ENCODE peak calls at places on chromosomes 1 and 21, in eight cellular contexts. Q is H1, F is upper lobe of left lung, G is suprapubic skin, I is uterus, X is K562, L is HCT116, M is sigmoid colon. C is an unnamed sample.

GRCh38 chr21:30984897-30985296 is 53.4 kb downstream of the KRTAP19-8 start:
- DNase-seq in Q (no peak), F (no peak), G (no peak), I (no peak), X (no peak), L (no peak), M (no peak), C (no peak)

GRCh38 chr1:97163591-97164275 is 442.1 kb downstream of the PTBP2 start:
- DNase-seq in Q (no peak), F (no peak), G (no peak), I (no peak), X (no peak), L (no peak), M (no peak), C (no peak)

GRCh38 chr1:1752671-1753606 is 25.3 kb downstream of the NADK start:
- DNase-seq in Q (no peak), F (peak; percentile 77), G (no peak), I (no peak), X (peak; percentile 20), L (no peak), M (no peak), C (peak; percentile 42)

GRCh38 chr1:68180441-68181164 is 51.7 kb downstream of the WLS start:
- DNase-seq in Q (no peak), F (no peak), G (no peak), I (no peak), X (no peak), L (no peak), M (no peak), C (no peak)

GRCh38 chr1:42146916-42147320 is 6.3 kb upstream of the GUCA2B start:
- DNase-seq in Q (peak; percentile 62), F (no peak), G (no peak), I (peak; percentile 58), X (peak; percentile 75), L (peak; percentile 79), M (peak; percentile 66), C (peak; percentile 28)

GRCh38 chr1:212452323-212453155 is 19.8 kb downstream of the NENF start:
- DNase-seq in Q (no peak), F (no peak), G (peak; percentile 60), I (peak; percentile 73), X (no peak), L (no peak), M (peak; percentile 61), C (no peak)

GRCh38 chr1:236516929-236517704 is 6.7 kb upstream of the LGALS8 start:
- DNase-seq in Q (no peak), F (no peak), G (no peak), I (no peak), X (no peak), L (no peak), M (no peak), C (no peak)

GRCh38 chr1:37315236-37315870 is 159.0 kb upstream of the ZC3H12A start:
- DNase-seq in Q (no peak), F (no peak), G (no peak), I (no peak), X (no peak), L (no peak), M (no peak), C (no peak)

GRCh38 chr1:30234091-30234490 is 489.3 kb downstream of the MATN1 start:
- DNase-seq in Q (no peak), F (no peak), G (no peak), I (no peak), X (no peak), L (no peak), M (no peak), C (no peak)

DNA sequence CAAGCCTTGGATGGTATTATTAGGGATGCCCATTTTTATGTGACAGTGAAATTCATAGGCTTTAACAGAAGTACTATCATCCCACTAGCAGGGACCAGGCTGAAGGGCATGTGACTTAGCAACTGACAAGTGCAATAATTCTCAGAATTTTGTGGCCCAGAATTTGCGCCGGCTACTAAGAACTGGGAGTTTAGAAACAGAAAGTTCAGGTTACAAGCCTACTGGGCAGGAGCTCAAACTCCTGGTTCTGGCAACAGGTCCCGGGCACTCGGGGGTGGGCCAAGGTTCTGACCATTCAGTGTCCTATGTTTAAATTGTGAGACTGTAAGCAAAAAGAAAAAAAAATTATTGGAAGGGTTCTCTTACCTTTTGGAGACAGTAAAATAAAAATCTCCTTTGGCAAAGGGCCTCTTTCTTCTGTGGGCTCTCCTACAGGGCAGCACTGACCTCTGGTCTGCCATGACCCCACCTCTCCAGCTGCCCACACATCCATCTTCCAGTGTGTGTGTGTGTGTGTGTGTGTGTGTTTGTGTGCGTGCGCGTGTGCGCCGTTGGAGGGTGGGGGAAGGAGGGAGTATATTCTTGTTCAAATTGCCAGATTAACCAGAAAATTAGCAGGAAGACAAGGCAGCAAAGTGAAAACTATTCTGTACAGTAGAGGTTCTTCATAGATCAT is 26.1 kb downstream of the IRF2BP2 start:
- DNase-seq in Q (no peak), F (peak; percentile 36), G (no peak), I (peak; percentile 71), X (peak; percentile 40), L (no peak), M (peak; percentile 84), C (no peak)
- H3K27ac ChIP-seq in Q (no peak overlapping the region), F (peak overlapping the region; percentile 0), G (no peak overlapping the region), I (peak overlapping the region; percentile 80), X (peak overlapping the region; percentile 64), L (no peak overlapping the region), M (peak overlapping the region; percentile 90), C (peak overlapping the region; percentile 94)

DNA sequence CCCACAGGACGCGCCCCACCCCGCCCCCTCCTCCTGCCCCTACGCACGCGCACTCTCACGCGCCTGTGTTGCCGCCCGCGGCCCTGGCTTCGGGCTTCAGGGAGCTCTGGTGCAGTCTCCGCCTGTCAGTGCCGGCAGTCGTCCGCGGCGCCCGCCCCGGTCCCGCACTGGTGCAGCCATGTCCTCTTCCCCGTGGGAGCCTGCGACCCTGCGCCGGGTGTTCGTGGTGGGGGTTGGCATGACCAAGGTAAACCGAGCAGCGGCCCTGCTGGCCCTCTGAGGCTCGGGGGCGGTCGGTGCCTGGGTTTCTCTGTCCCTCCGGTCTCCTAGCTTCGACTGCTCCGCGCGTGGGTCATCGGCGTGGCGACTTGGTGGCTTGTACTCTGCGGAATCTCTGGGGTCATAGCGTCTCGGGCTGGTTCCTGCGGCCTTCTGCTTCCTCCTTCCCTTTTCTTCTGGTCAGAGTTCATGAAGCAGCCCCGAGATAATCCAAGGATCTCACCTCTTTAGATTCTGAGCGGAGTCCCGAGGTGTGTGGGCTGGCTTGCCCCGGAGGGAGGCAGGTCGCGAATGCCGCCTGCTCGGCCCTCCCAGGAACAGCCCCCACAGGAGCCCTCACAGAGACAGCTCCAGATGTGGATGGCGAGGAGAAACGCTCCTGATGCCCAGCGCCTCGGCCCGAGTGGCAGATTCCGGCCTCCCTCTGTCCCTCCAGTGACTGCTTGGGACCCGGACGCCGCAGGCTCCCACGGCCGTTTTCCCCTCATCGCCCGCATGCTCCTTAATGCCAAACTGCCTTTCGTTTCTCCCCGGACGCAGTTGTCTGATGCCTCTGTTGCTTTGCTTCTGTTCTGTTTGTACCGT is at the start of gene SCP2:
- DNase-seq in Q (no peak), F (peak; percentile 96), G (peak; percentile 88), I (peak; percentile 84), X (peak; percentile 85), L (peak; percentile 8), M (peak; percentile 93), C (peak; percentile 83)
- TF ChIP-seq POLR2A in Q (no peak), F (peak; percentile 33), G (no peak), I (peak; percentile 73), X (peak; percentile 70), L (no peak), M (peak; percentile 65), C (peak; percentile 84)

GRCh38 chr1:27633640-27634165 is 1.3 kb downstream of the FGR start:
- DNase-seq in Q (no peak), F (no peak), G (no peak), I (no peak), X (no peak), L (no peak), M (no peak), C (no peak)
- H3K27ac ChIP-seq in Q (no peak overlapping the region), F (peak overlapping the region; percentile 96), G (peak overlapping the region; percentile 62), I (peak overlapping the region; percentile 68), X (no peak overlapping the region), L (no peak overlapping the region), M (peak overlapping the region; percentile 25), C (peak overlapping the region; percentile 84)

GRCh38 chr1:218676991-218677390 is 331.9 kb downstream of the TGFB2 start:
- DNase-seq in Q (no peak), F (no peak), G (no peak), I (no peak), X (no peak), L (no peak), M (no peak), C (no peak)

GRCh38 chr1:218670875-218671274 is 325.7 kb downstream of the TGFB2 start:
- DNase-seq in Q (no peak), F (no peak), G (no peak), I (no peak), X (no peak), L (no peak), M (no peak), C (no peak)

GRCh38 chr1:218671573-218671972 is 326.4 kb downstream of the TGFB2 start:
- DNase-seq in Q (no peak), F (no peak), G (no peak), I (no peak), X (no peak), L (no peak), M (no peak), C (no peak)

GRCh38 chr1:218673170-218673569 is 328.0 kb downstream of the TGFB2 start:
- DNase-seq in Q (no peak), F (no peak), G (no peak), I (no peak), X (no peak), L (no peak), M (no peak), C (no peak)

GRCh38 chr1:218674280-218674773 is 329.2 kb downstream of the TGFB2 start:
- DNase-seq in Q (peak; percentile 77), F (no peak), G (no peak), I (no peak), X (no peak), L (peak; percentile 78), M (no peak), C (no peak)
- TF ChIP-seq POLR2A in Q (peak; percentile 29), F (no peak), G (no peak), I (no peak), X (no peak), L (no peak), M (no peak), C (no peak)

GRCh38 chr1:100363831-100364230 is 11.5 kb downstream of the CDC14A start:
- DNase-seq in Q (no peak), F (no peak), G (no peak), I (no peak), X (no peak), L (no peak), M (no peak), C (no peak)
- H3K27ac ChIP-seq in Q (no peak overlapping the region), F (no peak overlapping the region), G (no peak overlapping the region), I (peak overlapping the region; percentile 6), X (peak overlapping the region; percentile 94), L (no peak overlapping the region), M (no peak overlapping the region), C (no peak overlapping the region)

GRCh38 chr1:214188835-214189234 is 92.1 kb upstream of the SMYD2 start:
- DNase-seq in Q (no peak), F (no peak), G (no peak), I (no peak), X (no peak), L (no peak), M (no peak), C (no peak)
- TF ChIP-seq POLR2A in Q (no peak), F (no peak), G (no peak), I (no peak), X (no peak), L (no peak), M (no peak), C (no peak)